ENCODE peak calls at places on chromosomes 5 and 9, in eight cellular contexts. J, Q, V, D, K, A, C and S are unnamed samples.

GRCh38 chr9:134594376-134594941 is 47.1 kb upstream of the COL5A1 start:
- DNase-seq in J (no peak), Q (no peak), V (no peak), D (no peak), K (peak; percentile 1), A (no peak), C (no peak), S (no peak)

GRCh38 chr5:109455598-109456096 is 45.9 kb upstream of the PJA2 start:
- DNase-seq in J (no peak), Q (peak; percentile 99), V (peak; percentile 100), D (no peak), K (no peak), A (peak; percentile 31), C (no peak), S (no peak)

GRCh38 chr9:108444400-108445358 is 411.1 kb downstream of the ACTL7B start:
- DNase-seq in J (no peak), Q (peak; percentile 95), V (peak; percentile 91), D (no peak), K (no peak), A (peak; percentile 90), C (no peak), S (no peak)

GRCh38 chr5:1555011-1555807 is 31.4 kb upstream of the LPCAT1 start:
- DNase-seq in J (no peak), Q (no peak), V (peak; percentile 71), D (no peak), K (no peak), A (peak; percentile 19), C (no peak), S (no peak)

GRCh38 chr9:69058101-69058500 is 22.5 kb downstream of the FXN start:
- DNase-seq in J (no peak), Q (no peak), V (no peak), D (no peak), K (no peak), A (no peak), C (no peak), S (no peak)

GRCh38 chr9:128917151-128917849 is 3.5 kb upstream of the PHYHD1 start:
- DNase-seq in J (no peak), Q (peak; percentile 92), V (peak; percentile 94), D (peak; percentile 91), K (no peak), A (no peak), C (no peak), S (no peak)

GRCh38 chr5:61653802-61654580 is 321.9 kb downstream of the ZSWIM6 start:
- DNase-seq in J (no peak), Q (no peak), V (no peak), D (no peak), K (no peak), A (no peak), C (no peak), S (no peak)

GRCh38 chr5:126600631-126601511 is at the start of gene PHAX:
- DNase-seq in J (peak; percentile 64), Q (peak; percentile 68), V (peak; percentile 81), D (peak; percentile 87), K (peak; percentile 90), A (no peak), C (peak; percentile 84), S (peak; percentile 81)

GRCh38 chr5:14136228-14136627 is 6.9 kb upstream of the TRIO start:
- DNase-seq in J (no peak), Q (no peak), V (no peak), D (no peak), K (no peak), A (no peak), C (no peak), S (no peak)

GRCh38 chr5:154762261-154762660 is 7.1 kb downstream of the LARP1 start:
- DNase-seq in J (no peak), Q (no peak), V (no peak), D (no peak), K (no peak), A (no peak), C (no peak), S (no peak)

GRCh38 chr9:70618784-70619183 is 204.3 kb upstream of the KLF9 start:
- DNase-seq in J (no peak), Q (peak; percentile 47), V (no peak), D (peak; percentile 88), K (no peak), A (no peak), C (no peak), S (no peak)

GRCh38 chr9:131839281-131840084 is 99.6 kb upstream of the RAPGEF1 start:
- DNase-seq in J (peak; percentile 31), Q (peak; percentile 9), V (peak; percentile 50), D (peak; percentile 31), K (no peak), A (peak; percentile 33), C (no peak), S (no peak)

GRCh38 chr5:88393082-88393481 is 124.4 kb upstream of the TMEM161B start:
- DNase-seq in J (no peak), Q (no peak), V (no peak), D (no peak), K (no peak), A (no peak), C (no peak), S (no peak)

GRCh38 chr5:42617411-42617810 is 139.2 kb upstream of the CCDC152 start:
- DNase-seq in J (no peak), Q (no peak), V (no peak), D (no peak), K (no peak), A (no peak), C (no peak), S (no peak)

GRCh38 chr5:42614509-42614908 is 142.1 kb upstream of the CCDC152 start:
- DNase-seq in J (no peak), Q (peak; percentile 43), V (peak; percentile 48), D (no peak), K (no peak), A (no peak), C (no peak), S (no peak)

GRCh38 chr5:42611437-42611836 is 145.2 kb upstream of the CCDC152 start:
- DNase-seq in J (no peak), Q (no peak), V (no peak), D (no peak), K (no peak), A (no peak), C (no peak), S (no peak)

DNA sequence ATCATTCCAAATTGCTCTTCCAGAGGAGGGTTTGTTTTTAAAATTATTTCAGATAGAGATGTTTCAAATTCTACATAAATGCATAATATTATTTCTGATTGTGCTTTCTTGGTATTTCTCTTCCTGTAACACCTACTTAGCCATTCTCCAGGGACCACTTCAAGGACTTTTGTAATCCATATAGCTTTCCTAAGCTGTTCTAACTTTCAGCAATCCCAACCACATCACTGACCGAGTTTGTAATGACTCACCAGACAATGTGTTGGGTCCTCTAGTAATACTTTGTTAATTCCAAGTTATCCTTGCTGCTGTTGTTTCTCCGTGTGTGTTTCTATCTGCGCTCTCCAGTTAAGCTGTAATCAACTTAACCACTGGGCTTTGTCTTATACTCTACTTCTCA is 143.6 kb upstream of the CCDC152 start:
- DNase-seq in J (no peak), Q (peak; percentile 69), V (peak; percentile 56), D (no peak), K (no peak), A (no peak), C (no peak), S (no peak)
- TF ChIP-seq CTCF in J (no peak), Q (no peak), V (no peak), D (no peak), K (no peak), A (no peak), C (no peak), S (no peak)

GRCh38 chr5:56760723-56761122 is 54.6 kb upstream of the MAP3K1 start:
- DNase-seq in J (no peak), Q (no peak), V (peak; percentile 43), D (no peak), K (no peak), A (no peak), C (no peak), S (no peak)

GRCh38 chr5:56759521-56759920 is 55.8 kb upstream of the MAP3K1 start:
- DNase-seq in J (no peak), Q (no peak), V (no peak), D (no peak), K (no peak), A (no peak), C (no peak), S (no peak)

GRCh38 chr5:56763711-56764466 is 51.5 kb upstream of the MAP3K1 start:
- DNase-seq in J (no peak), Q (no peak), V (peak; percentile 76), D (no peak), K (no peak), A (no peak), C (no peak), S (no peak)

GRCh38 chr5:56761486-56761885 is 53.9 kb upstream of the MAP3K1 start:
- DNase-seq in J (no peak), Q (no peak), V (no peak), D (no peak), K (no peak), A (no peak), C (no peak), S (no peak)

GRCh38 chr5:56763182-56763581 is 52.2 kb upstream of the MAP3K1 start:
- DNase-seq in J (no peak), Q (no peak), V (no peak), D (no peak), K (no peak), A (no peak), C (no peak), S (no peak)
- TF ChIP-seq CTCF in J (no peak), Q (no peak), V (no peak), D (no peak), K (no peak), A (no peak), C (no peak), S (no peak)

GRCh38 chr9:124861342-124862229 is at the start of the genes ARPC5L and RPL35:
- DNase-seq in J (peak; percentile 95), Q (peak; percentile 86), V (peak; percentile 92), D (peak; percentile 97), K (peak; percentile 95), A (peak; percentile 83), C (peak; percentile 95), S (peak; percentile 93)
- TF ChIP-seq CTCF in J (peak; percentile 23), Q (peak; percentile 15), V (peak; percentile 9), D (no peak), K (peak; percentile 16), A (peak; percentile 15), C (no peak), S (peak; percentile 34)

DNA sequence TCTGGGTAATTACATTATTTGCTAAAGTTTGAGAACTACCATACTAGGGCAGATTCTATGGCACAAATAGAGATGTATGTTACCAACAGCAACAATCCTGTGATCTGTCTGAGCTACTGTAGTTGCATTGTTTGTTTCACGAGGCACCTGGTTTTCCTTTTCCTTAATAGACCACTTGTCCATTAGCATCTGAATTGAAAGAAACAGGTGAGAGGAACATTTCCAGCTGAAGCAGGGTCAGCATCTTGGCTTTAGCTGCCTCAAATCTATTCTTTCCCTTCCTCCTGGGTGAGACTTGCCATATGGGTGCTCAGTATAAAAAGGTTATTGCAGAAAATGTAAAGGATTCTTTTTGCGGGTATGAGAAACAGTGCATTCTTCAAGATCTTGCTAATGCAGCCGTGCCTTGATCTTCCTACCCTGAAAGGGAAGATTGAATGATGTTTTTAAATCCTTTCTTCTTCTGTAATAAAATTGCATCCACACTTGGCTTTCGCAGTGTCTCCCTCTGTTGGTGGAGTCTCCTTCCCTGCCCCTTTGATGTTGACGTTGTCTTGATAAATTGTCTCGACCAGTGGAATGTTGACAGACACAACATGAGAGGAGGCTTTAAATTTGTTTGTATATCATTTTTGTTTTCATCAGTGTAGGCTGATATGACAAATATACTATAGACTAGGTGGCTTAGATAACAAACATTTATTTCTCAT is 118.0 kb upstream of the BRINP1 start:
- DNase-seq in J (no peak), Q (no peak), V (no peak), D (no peak), K (no peak), A (no peak), C (peak; percentile 19), S (no peak)
- TF ChIP-seq CTCF in J (no peak), Q (no peak), V (no peak), D (no peak), K (no peak), A (no peak), C (no peak), S (no peak)

GRCh38 chr5:75734913-75735789 is 17.9 kb upstream of the POC5 start:
- DNase-seq in J (no peak), Q (peak; percentile 14), V (peak; percentile 27), D (no peak), K (peak; percentile 47), A (peak; percentile 3), C (peak; percentile 52), S (no peak)
- TF ChIP-seq CTCF in J (peak; percentile 26), Q (peak; percentile 34), V (peak; percentile 39), D (no peak), K (no peak), A (peak; percentile 51), C (no peak), S (no peak)